ENCODE peak calls at places on chromosomes 11 and 22, in six cellular contexts. One of them, this sample, is unnamed.
A peak's percentile ranks its signal among the peaks of the same experiment; 100 is the strongest.

GRCh38 chr11:1727861-1728260 is 22.5 kb downstream of the IFITM10 start:
- DNase-seq in heart right ventricle: no peak
- DNase-seq in cardiac muscle cell: no peak
- DNase-seq in tibial nerve: no peak
- DNase-seq in heart left ventricle: no peak
- DNase-seq in SK-N-SH: no peak
- DNase-seq in this sample: no peak

GRCh38 chr11:69055598-69056516 is 7.1 kb downstream of the TPCN2 start:
- DNase-seq in heart right ventricle: no peak
- DNase-seq in cardiac muscle cell: no peak
- DNase-seq in tibial nerve: no peak
- DNase-seq in heart left ventricle: peak; percentile 57
- DNase-seq in SK-N-SH: no peak
- DNase-seq in this sample: no peak

GRCh38 chr11:35009191-35009940 is 92.9 kb downstream of the PDHX start:
- DNase-seq in heart right ventricle: no peak
- DNase-seq in cardiac muscle cell: no peak
- DNase-seq in tibial nerve: no peak
- DNase-seq in heart left ventricle: no peak
- DNase-seq in SK-N-SH: no peak
- DNase-seq in this sample: peak; percentile 48

GRCh38 chr22:47564651-47565050 is 802.2 kb downstream of the TBC1D22A start:
- DNase-seq in heart right ventricle: no peak
- DNase-seq in cardiac muscle cell: no peak
- DNase-seq in tibial nerve: no peak
- DNase-seq in heart left ventricle: peak; percentile 4
- DNase-seq in SK-N-SH: peak; percentile 62
- DNase-seq in this sample: no peak

GRCh38 chr11:68525930-68526329 is 65.4 kb downstream of the PPP6R3 start:
- DNase-seq in heart right ventricle: no peak
- DNase-seq in cardiac muscle cell: no peak
- DNase-seq in tibial nerve: no peak
- DNase-seq in heart left ventricle: no peak
- DNase-seq in SK-N-SH: no peak
- DNase-seq in this sample: no peak

GRCh38 chr11:64854534-64855502 is 10.4 kb upstream of the CDC42BPG start:
- DNase-seq in heart right ventricle: peak; percentile 83
- DNase-seq in cardiac muscle cell: no peak
- DNase-seq in tibial nerve: peak; percentile 52
- DNase-seq in heart left ventricle: peak; percentile 79
- DNase-seq in SK-N-SH: no peak
- DNase-seq in this sample: peak; percentile 90

GRCh38 chr11:8222820-8223512 is 40.7 kb downstream of the LMO1 start:
- DNase-seq in heart right ventricle: no peak
- DNase-seq in cardiac muscle cell: no peak
- DNase-seq in tibial nerve: no peak
- DNase-seq in heart left ventricle: no peak
- DNase-seq in SK-N-SH: no peak
- DNase-seq in this sample: no peak

GRCh38 chr11:2212411-2213251 is 41.0 kb upstream of the TH start:
- DNase-seq in heart right ventricle: peak; percentile 2
- DNase-seq in cardiac muscle cell: no peak
- DNase-seq in tibial nerve: no peak
- DNase-seq in heart left ventricle: peak; percentile 10
- DNase-seq in SK-N-SH: peak; percentile 65
- DNase-seq in this sample: no peak

GRCh38 chr11:426851-427250 is 12.1 kb upstream of the SIGIRR start:
- DNase-seq in heart right ventricle: no peak
- DNase-seq in cardiac muscle cell: no peak
- DNase-seq in tibial nerve: no peak
- DNase-seq in heart left ventricle: no peak
- DNase-seq in SK-N-SH: no peak
- DNase-seq in this sample: no peak

GRCh38 chr11:129861702-129862107 is 33.7 kb downstream of the NFRKB start:
- DNase-seq in heart right ventricle: peak; percentile 50
- DNase-seq in cardiac muscle cell: peak; percentile 78
- DNase-seq in tibial nerve: no peak
- DNase-seq in heart left ventricle: peak; percentile 59
- DNase-seq in SK-N-SH: no peak
- DNase-seq in this sample: peak; percentile 89

GRCh38 chr11:69398529-69399492 is 82.7 kb upstream of the LINC01488 start:
- DNase-seq in heart right ventricle: no peak
- DNase-seq in cardiac muscle cell: no peak
- DNase-seq in tibial nerve: no peak
- DNase-seq in heart left ventricle: no peak
- DNase-seq in SK-N-SH: no peak
- DNase-seq in this sample: no peak

GRCh38 chr11:68942751-68943271 is 38.0 kb downstream of the MRGPRD start:
- DNase-seq in heart right ventricle: no peak
- DNase-seq in cardiac muscle cell: no peak
- DNase-seq in tibial nerve: no peak
- DNase-seq in heart left ventricle: no peak
- DNase-seq in SK-N-SH: no peak
- DNase-seq in this sample: no peak

GRCh38 chr11:127054153-127054552 is 53.6 kb upstream of the KIRREL3 start:
- DNase-seq in heart right ventricle: no peak
- DNase-seq in cardiac muscle cell: no peak
- DNase-seq in tibial nerve: no peak
- DNase-seq in heart left ventricle: no peak
- DNase-seq in SK-N-SH: no peak
- DNase-seq in this sample: no peak

GRCh38 chr11:28836285-28837081 is 728.3 kb downstream of the METTL15 start:
- DNase-seq in heart right ventricle: no peak
- DNase-seq in cardiac muscle cell: peak; percentile 3
- DNase-seq in tibial nerve: no peak
- DNase-seq in heart left ventricle: no peak
- DNase-seq in SK-N-SH: no peak
- DNase-seq in this sample: no peak

GRCh38 chr11:57513911-57514537 is 1.5 kb downstream of the SLC43A1 start:
- DNase-seq in heart right ventricle: peak; percentile 25
- DNase-seq in cardiac muscle cell: peak; percentile 56
- DNase-seq in tibial nerve: no peak
- DNase-seq in heart left ventricle: peak; percentile 26
- DNase-seq in SK-N-SH: peak; percentile 72
- DNase-seq in this sample: peak; percentile 46

GRCh38 chr22:23163665-23164064 is 16.6 kb upstream of the BCR start:
- DNase-seq in heart right ventricle: no peak
- DNase-seq in cardiac muscle cell: no peak
- DNase-seq in tibial nerve: peak; percentile 74
- DNase-seq in heart left ventricle: no peak
- DNase-seq in SK-N-SH: no peak
- DNase-seq in this sample: no peak

GRCh38 chr11:2534131-2534956 is 89.5 kb downstream of the KCNQ1 start:
- DNase-seq in heart right ventricle: no peak
- DNase-seq in cardiac muscle cell: no peak
- DNase-seq in tibial nerve: no peak
- DNase-seq in heart left ventricle: peak; percentile 18
- DNase-seq in SK-N-SH: no peak
- DNase-seq in this sample: no peak

GRCh38 chr22:30824096-30824495 is 129.4 kb downstream of the OSBP2 start:
- DNase-seq in heart right ventricle: no peak
- DNase-seq in cardiac muscle cell: no peak
- DNase-seq in tibial nerve: no peak
- DNase-seq in heart left ventricle: no peak
- DNase-seq in SK-N-SH: no peak
- DNase-seq in this sample: no peak

GRCh38 chr11:1041471-1041870 is 5.0 kb upstream of the MUC6 start:
- DNase-seq in heart right ventricle: no peak
- DNase-seq in cardiac muscle cell: no peak
- DNase-seq in tibial nerve: no peak
- DNase-seq in heart left ventricle: no peak
- DNase-seq in SK-N-SH: no peak
- DNase-seq in this sample: no peak

GRCh38 chr11:65637794-65638317 is at the start of gene SIPA1:
- DNase-seq in heart right ventricle: peak; percentile 83
- DNase-seq in cardiac muscle cell: peak; percentile 89
- DNase-seq in tibial nerve: peak; percentile 57
- DNase-seq in heart left ventricle: peak; percentile 86
- DNase-seq in SK-N-SH: peak; percentile 96
- DNase-seq in this sample: peak; percentile 70

GRCh38 chr11:8807544-8808225 is 103.3 kb upstream of the AKIP1 start:
- DNase-seq in heart right ventricle: peak; percentile 46
- DNase-seq in cardiac muscle cell: no peak
- DNase-seq in tibial nerve: no peak
- DNase-seq in heart left ventricle: peak; percentile 44
- DNase-seq in SK-N-SH: no peak
- DNase-seq in this sample: no peak

DNA sequence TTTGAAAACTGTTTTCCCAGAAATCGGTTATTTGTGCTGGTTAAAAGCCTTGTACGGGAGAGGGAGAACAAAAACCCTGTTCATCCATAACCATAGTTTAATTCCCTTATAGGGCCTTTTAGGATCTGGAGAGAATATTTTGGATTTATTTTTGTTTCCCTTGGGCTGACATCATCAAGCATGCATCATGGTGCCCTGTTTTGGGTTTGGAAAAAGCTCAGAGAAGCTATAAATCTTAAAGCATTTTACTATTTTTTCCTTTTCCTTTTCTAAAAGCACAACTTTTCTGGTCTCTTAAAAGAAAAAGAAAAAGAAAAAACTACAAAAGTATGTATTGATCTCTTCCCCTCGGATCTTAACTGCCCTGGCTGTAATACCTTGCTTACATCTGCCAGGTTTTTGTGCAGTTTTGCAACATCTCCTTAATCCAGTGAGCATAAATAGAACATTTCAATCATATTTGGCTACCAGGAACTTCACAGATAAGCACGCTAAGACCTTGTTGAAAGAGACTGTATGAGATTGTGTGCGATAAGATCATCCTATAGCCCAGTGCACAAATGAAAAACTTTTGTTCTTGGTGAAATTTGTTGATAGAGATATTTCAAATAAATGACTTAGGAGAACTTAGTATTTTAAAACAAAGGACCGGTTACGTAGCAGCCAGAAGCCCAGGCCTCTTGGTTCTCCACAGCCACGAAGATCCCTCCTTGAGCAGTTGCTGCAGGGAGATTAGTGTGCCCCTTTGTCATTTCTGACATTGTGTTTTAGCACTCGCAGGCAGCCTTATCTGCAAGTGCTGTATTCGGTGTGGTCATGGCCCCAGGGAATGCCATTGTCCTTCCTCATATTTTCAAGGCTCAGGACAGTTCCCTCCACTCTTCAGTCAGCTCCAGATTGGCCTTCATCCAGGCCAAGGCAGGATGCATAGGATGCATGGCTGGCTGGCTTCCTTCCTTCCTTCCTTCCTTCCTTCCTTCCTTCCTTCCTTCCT is 88.2 kb downstream of the ZBTB16 start:
- DNase-seq in heart right ventricle: no peak
- DNase-seq in cardiac muscle cell: peak; percentile 30
- DNase-seq in tibial nerve: no peak
- DNase-seq in heart left ventricle: no peak
- DNase-seq in SK-N-SH: no peak
- DNase-seq in this sample: no peak
- H3K4me1 ChIP-seq in heart right ventricle: peaks cover 64% of the 10 kb centered on the region
- H3K4me1 ChIP-seq in cardiac muscle cell: peaks cover 7% of the 10 kb centered on the region
- H3K4me1 ChIP-seq in tibial nerve: peaks cover 97% of the 10 kb centered on the region
- H3K4me1 ChIP-seq in heart left ventricle: peaks cover 60% of the 10 kb centered on the region
- H3K4me1 ChIP-seq in SK-N-SH: peaks cover 11% of the 10 kb centered on the region
- H3K4me1 ChIP-seq in this sample: peaks cover 55% of the 10 kb centered on the region

GRCh38 chr11:110828086-110828485 is 115.8 kb upstream of the ARHGAP20 start:
- DNase-seq in heart right ventricle: no peak
- DNase-seq in cardiac muscle cell: no peak
- DNase-seq in tibial nerve: no peak
- DNase-seq in heart left ventricle: no peak
- DNase-seq in SK-N-SH: no peak
- DNase-seq in this sample: no peak
- H3K4me1 ChIP-seq in heart right ventricle: no peaks in the 10 kb centered on the region
- H3K4me1 ChIP-seq in cardiac muscle cell: no peaks in the 10 kb centered on the region
- H3K4me1 ChIP-seq in tibial nerve: no peaks in the 10 kb centered on the region
- H3K4me1 ChIP-seq in heart left ventricle: no peaks in the 10 kb centered on the region
- H3K4me1 ChIP-seq in SK-N-SH: peaks cover 31% of the 10 kb centered on the region
- H3K4me1 ChIP-seq in this sample: no peaks in the 10 kb centered on the region

DNA sequence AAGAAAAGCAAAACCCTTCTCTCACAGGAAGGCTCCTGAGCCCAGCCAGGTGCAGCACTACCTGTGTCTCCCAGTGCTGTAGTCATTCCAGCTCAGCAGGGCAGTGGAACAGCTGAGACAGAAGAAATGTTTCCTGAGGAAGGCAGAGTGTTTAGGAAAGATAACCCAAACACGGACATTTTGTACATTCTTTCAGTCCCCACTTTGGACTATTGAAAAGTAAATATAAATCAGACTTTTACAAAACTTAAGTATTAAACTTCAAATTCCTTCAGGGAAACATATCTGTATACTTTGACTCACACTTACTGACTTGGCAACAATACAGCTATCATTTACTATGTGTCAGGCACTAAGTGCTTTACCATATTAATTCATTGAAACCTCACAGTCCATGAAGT is 40.4 kb downstream of the RRAS2 start:
- DNase-seq in heart right ventricle: no peak
- DNase-seq in cardiac muscle cell: no peak
- DNase-seq in tibial nerve: no peak
- DNase-seq in heart left ventricle: no peak
- DNase-seq in SK-N-SH: no peak
- DNase-seq in this sample: no peak
- H3K4me1 ChIP-seq in heart right ventricle: peaks cover 2% of the 10 kb centered on the region
- H3K4me1 ChIP-seq in cardiac muscle cell: peaks cover 4% of the 10 kb centered on the region
- H3K4me1 ChIP-seq in tibial nerve: no peaks in the 10 kb centered on the region
- H3K4me1 ChIP-seq in heart left ventricle: no peaks in the 10 kb centered on the region
- H3K4me1 ChIP-seq in SK-N-SH: peaks cover 15% of the 10 kb centered on the region
- H3K4me1 ChIP-seq in this sample: peaks cover 2% of the 10 kb centered on the region

DNA sequence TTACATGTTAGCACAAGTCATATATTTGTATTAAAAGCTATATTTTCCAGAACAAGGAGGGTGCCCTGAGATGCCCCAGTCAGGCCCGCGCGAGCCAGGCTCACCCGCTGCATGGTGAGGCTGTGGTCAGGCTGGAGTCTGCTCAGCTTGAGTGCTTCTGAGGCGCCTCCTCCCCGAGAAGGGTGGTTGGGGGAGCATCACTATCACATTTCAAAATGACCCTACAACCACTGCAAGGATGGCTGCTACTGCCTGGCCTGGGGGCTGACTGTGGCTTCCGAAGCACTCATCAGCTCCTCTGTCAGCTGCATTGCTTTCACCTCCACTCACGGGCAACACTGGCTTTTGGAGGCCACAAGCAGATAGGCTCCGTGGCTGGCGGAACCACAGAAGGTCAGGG is 77.1 kb downstream of the SCUBE1 start:
- DNase-seq in heart right ventricle: no peak
- DNase-seq in cardiac muscle cell: peak; percentile 35
- DNase-seq in tibial nerve: no peak
- DNase-seq in heart left ventricle: no peak
- DNase-seq in SK-N-SH: no peak
- DNase-seq in this sample: no peak
- H3K4me1 ChIP-seq in heart right ventricle: peaks cover 16% of the 10 kb centered on the region
- H3K4me1 ChIP-seq in cardiac muscle cell: peaks cover 26% of the 10 kb centered on the region
- H3K4me1 ChIP-seq in tibial nerve: peaks cover 32% of the 10 kb centered on the region
- H3K4me1 ChIP-seq in heart left ventricle: peaks cover 12% of the 10 kb centered on the region
- H3K4me1 ChIP-seq in SK-N-SH: no peaks in the 10 kb centered on the region
- H3K4me1 ChIP-seq in this sample: peaks cover 2% of the 10 kb centered on the region

This sample was measured in lung.